ENCODE peak calls at places on chromosomes 4 and X, in six cellular contexts. T, J, E, S, A and F are unnamed samples.

GRCh38 chr4:1247811-1248261 is 1.1 kb downstream of the CTBP1 start:
- DNase-seq in A (no peak), J (no peak), S (no peak), T (no peak), E (no peak), F (no peak)

GRCh38 chrX:8242431-8242830 is 71.4 kb upstream of the VCX2 start:
- DNase-seq in S (no peak), T (no peak), J (no peak), A (no peak), E (no peak), F (no peak)

GRCh38 chr4:137387924-137388323 is 144.4 kb downstream of the PCDH18 start:
- DNase-seq in T (no peak), A (no peak), S (no peak), J (no peak), E (no peak), F (no peak)

GRCh38 chr4:3208826-3209225 is 40.1 kb upstream of the MSANTD1 start:
- DNase-seq in S (no peak), A (no peak), J (no peak), E (no peak), T (no peak), F (no peak)

GRCh38 chr4:176841730-176842129 is 49.0 kb upstream of the VEGFC start:
- DNase-seq in S (no peak), A (no peak), J (no peak), E (no peak), T (no peak), F (no peak)

GRCh38 chr4:16443504-16444088 is 217.3 kb upstream of the TAPT1 start:
- DNase-seq in S (no peak), T (peak; percentile 36), A (peak; percentile 54), E (peak; percentile 12), J (peak; percentile 30), F (no peak)

GRCh38 chrX:46327229-46328081 is 217.8 kb downstream of the ZNF674 start:
- DNase-seq in E (peak; percentile 76), T (no peak), J (peak; percentile 92), A (no peak), S (peak; percentile 81), F (peak; percentile 76)

GRCh38 chr4:79913581-79913980 is 159.4 kb downstream of the ANTXR2 start:
- DNase-seq in A (peak; percentile 21), T (no peak), J (no peak), E (no peak), S (no peak), F (no peak)

GRCh38 chrX:128973033-128973432 is 550.3 kb downstream of the SMARCA1 start:
- DNase-seq in A (no peak), S (no peak), E (no peak), J (no peak), T (no peak), F (no peak)

GRCh38 chr4:16377887-16378286 is 151.6 kb upstream of the TAPT1 start:
- DNase-seq in S (peak; percentile 23), A (no peak), T (no peak), J (no peak), E (no peak), F (no peak)

GRCh38 chr4:83522239-83522638 is 13.7 kb upstream of the GPAT3 start:
- DNase-seq in J (no peak), T (no peak), S (no peak), E (no peak), A (no peak), F (no peak)

GRCh38 chr4:3266076-3266475 is 17.1 kb downstream of the MSANTD1 start:
- DNase-seq in E (no peak), A (no peak), J (no peak), S (no peak), T (no peak), F (no peak)

GRCh38 chr4:15197005-15197404 is 194.7 kb downstream of the CPEB2 start:
- DNase-seq in S (no peak), A (peak; percentile 21), E (no peak), T (peak; percentile 35), J (peak; percentile 23), F (peak; percentile 28)

GRCh38 chr4:107862658-107863057 is 37.9 kb downstream of the SGMS2 start:
- DNase-seq in E (peak; percentile 82), A (peak; percentile 5), S (no peak), J (peak; percentile 5), T (no peak), F (no peak)

GRCh38 chr4:53026233-53026632 is 164.1 kb downstream of the RASL11B start:
- DNase-seq in S (no peak), J (no peak), E (no peak), T (peak; percentile 49), A (no peak), F (no peak)

GRCh38 chr4:70559216-70559830 is 32.7 kb upstream of the AMBN start:
- DNase-seq in A (peak; percentile 62), E (peak; percentile 35), T (peak; percentile 37), J (peak; percentile 67), S (no peak), F (peak; percentile 16)

GRCh38 chr4:121932212-121932974 is 19.5 kb downstream of the TRPC3 start:
- DNase-seq in T (no peak), S (no peak), J (no peak), A (no peak), E (no peak), F (no peak)

DNA sequence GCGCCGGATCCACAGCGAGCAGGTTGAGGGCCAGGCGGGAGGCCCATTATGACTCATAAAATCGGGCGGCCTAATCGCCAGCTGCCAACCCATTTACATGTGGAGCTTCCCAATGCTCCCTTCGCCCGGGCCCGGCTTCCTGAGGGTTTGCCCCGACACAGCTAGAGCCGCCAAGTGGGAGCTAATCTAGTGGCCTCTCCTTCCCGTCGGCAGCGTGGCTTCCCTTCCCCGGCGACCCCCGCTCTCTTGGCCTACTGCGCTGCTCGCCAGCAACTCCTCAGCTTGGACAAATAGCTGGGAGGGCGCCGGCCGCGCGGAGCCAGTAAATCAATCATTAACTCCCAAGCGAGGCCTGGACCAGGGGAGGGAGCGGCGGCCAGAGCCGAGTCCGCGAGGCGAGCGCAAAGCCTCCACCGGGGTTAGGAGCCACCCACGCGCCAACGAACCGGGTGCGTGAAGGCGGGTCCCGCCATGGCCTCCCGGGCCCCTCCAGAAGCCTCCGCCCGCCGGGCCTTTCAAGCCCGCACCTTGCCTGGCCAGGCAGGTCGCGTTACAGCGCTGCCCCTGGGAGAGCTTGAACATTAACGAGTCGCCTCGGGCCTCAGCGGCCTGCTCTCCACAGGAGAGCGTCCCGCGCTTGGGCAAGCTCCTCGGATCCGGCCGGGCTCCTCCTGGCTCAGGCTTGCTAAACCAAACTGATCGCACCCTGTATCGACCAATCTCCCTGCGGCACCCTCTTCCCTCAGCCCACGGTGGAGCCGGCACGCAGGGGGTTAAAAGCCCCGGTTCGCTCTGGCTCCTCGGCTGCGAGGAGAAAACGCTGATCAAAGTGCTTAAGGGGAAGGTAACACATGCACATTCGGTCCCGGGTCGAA is 10.6 kb upstream of the BCOR start:
- DNase-seq in J (peak; percentile 74), S (no peak), E (no peak), A (peak; percentile 66), T (no peak), F (no peak)
- TF ChIP-seq JUND in J (no peak), S (peak; percentile 32), E (no peak), A (no peak), T (no peak), F (no peak)

DNA sequence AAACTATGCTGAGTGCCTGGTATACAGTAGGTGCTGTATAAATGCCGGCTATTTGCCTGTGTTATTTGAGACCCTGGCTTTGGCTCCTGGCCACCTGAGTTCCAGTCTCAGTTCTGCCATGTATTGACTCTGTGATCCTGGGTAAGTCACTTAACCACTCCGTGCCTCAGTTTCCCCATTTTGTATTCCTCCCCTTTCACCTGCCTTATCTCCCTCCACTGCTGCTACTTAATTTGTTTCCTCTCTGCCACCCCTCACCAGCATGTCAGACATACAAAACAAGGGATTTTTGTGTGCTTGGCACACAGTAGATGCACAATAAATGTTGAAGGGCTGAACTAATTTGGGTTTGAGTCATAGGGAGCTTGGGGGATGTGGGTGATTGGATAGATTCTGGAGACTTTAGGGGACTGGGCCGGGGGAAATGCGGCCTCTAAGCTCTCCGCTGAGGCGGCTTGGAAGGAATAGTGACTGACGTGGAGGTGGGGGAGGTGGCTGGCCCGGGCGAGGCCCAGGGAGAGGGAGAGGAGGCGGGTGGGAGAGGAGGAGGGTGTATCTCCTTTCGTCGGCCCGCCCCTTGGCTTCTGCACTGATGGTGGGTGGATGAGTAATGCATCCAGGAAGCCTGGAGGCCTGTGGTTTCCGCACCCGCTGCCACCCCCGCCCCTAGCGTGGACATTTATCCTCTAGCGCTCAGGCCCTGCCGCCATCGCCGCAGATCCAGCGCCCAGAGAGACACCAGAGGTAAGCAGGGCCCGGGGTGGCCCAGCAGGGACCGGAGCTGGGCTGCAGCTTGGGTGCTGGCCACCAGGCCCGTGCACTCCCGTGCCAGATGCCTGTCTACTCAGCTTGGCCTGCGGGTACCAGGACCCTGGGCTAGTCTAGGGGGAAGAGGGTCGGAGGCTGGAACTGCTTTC is at the start of gene TIMP1:
- DNase-seq in J (peak; percentile 63), T (peak; percentile 86), A (peak; percentile 95), E (peak; percentile 75), S (no peak), F (peak; percentile 58)
- TF ChIP-seq JUND in J (no peak), T (peak; percentile 37), A (peak; percentile 71), E (no peak), S (no peak), F (no peak)

DNA sequence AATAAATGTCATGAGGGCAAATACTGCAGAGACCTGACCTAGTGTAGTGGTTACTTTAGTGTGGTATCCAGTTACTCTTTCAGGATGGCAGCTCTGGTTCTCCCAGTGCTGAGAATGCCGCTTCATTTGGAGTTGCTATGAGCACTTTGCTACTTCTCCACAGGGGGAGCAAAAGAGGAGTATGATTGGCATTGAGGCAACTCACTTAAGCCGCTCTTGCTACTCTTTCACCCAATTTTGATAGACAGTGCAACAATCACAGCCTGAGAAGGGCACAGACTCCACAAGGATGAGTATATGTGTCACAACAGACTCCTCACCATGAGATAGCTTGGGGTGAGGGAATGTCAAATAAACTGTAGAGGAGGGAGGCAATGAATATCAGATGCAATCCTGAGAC is 81.2 kb downstream of the NPY1R start:
- DNase-seq in E (peak; percentile 13), T (peak; percentile 8), S (no peak), J (peak; percentile 4), A (no peak), F (no peak)
- TF ChIP-seq JUND in E (no peak), T (no peak), S (no peak), J (no peak), A (no peak), F (no peak)

DNA sequence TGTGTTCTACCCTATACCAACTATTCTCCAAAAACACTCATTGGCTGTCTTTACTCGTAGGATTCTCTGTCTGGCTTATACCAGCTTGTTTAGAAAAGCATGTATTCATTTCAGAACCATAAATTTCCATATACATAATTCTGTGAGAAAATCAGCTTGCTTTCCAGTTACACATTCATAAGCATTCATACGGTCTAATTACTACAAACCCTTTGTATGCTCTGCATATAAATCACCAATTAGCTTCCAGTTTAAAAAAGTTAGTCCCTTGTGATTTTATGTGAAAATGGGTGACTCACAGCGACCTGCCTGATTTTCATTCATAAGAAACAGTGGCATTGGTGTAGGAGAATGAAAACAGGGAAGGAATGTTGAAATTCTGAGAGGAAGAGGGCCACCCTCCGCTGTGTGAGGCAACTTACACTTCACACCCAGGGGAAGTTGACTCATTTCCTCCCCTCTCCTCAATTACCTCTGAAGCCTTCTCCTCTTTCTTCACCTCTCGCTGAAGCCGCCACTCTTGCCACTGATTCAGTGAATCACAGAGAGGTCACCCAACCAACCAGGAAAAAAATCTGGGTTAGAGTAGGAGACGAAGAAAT is 63.4 kb downstream of the MEPE start:
- DNase-seq in A (no peak), J (peak; percentile 52), E (peak; percentile 87), T (no peak), S (peak; percentile 57), F (no peak)
- TF ChIP-seq JUND in A (no peak), J (no peak), E (peak; percentile 95), T (no peak), S (peak; percentile 57), F (no peak)